ENCODE peak calls at places on chromosomes 12 and 14, in six cellular contexts. Z is A549, G is esophagus squamous epithelium, Q is HCT116, D is endothelial cell of umbilical vein, C is prostate gland. N is an unnamed sample.

GRCh38 chr14:74240794-74241610 is 1.8 kb downstream of the VSX2 start:
- DNase-seq in Z (no peak), G (no peak), Q (no peak), D (peak; percentile 14), C (peak; percentile 33), N (no peak)

GRCh38 chr14:55699131-55700057 is 119.4 kb downstream of the KTN1 start:
- DNase-seq in Z (peak; percentile 92), G (no peak), Q (no peak), D (peak; percentile 30), C (no peak), N (no peak)

GRCh38 chr14:34098045-34098984 is 147.4 kb upstream of the EGLN3 start:
- DNase-seq in Z (peak; percentile 49), G (no peak), Q (peak; percentile 46), D (peak; percentile 43), C (peak; percentile 54), N (peak; percentile 46)

GRCh38 chr12:115190191-115190590 is 506.2 kb upstream of the TBX3 start:
- DNase-seq in Z (no peak), G (no peak), Q (no peak), D (no peak), C (no peak), N (no peak)

GRCh38 chr14:69107407-69108003 is 45.4 kb downstream of the DCAF5 start:
- DNase-seq in Z (peak; percentile 71), G (no peak), Q (peak; percentile 60), D (peak; percentile 76), C (peak; percentile 54), N (peak; percentile 74)

GRCh38 chr12:5922500-5922899 is 22.6 kb downstream of the ANO2 start:
- DNase-seq in Z (no peak), G (no peak), Q (no peak), D (no peak), C (no peak), N (no peak)

GRCh38 chr14:23171251-23171975 is 12.0 kb downstream of the SLC7A8 start:
- DNase-seq in Z (no peak), G (no peak), Q (no peak), D (no peak), C (no peak), N (no peak)

GRCh38 chr14:61663312-61663974 is 31.9 kb upstream of the HIF1A start:
- DNase-seq in Z (no peak), G (no peak), Q (no peak), D (no peak), C (no peak), N (no peak)

GRCh38 chr14:72104011-72104613 is 171.9 kb downstream of the RGS6 start:
- DNase-seq in Z (peak; percentile 6), G (no peak), Q (peak; percentile 3), D (no peak), C (no peak), N (peak; percentile 54)

GRCh38 chr14:81766597-81766996 is 232.9 kb upstream of the SEL1L start:
- DNase-seq in Z (no peak), G (no peak), Q (no peak), D (no peak), C (no peak), N (no peak)

GRCh38 chr12:38124247-38125012 is 192.1 kb upstream of the ALG10B start:
- DNase-seq in Z (peak; percentile 88), G (no peak), Q (no peak), D (no peak), C (no peak), N (no peak)

GRCh38 chr12:50061946-50062725 is 4.7 kb downstream of the ASIC1 start:
- DNase-seq in Z (no peak), G (no peak), Q (no peak), D (no peak), C (no peak), N (no peak)

GRCh38 chr12:2198088-2198501 is 145.3 kb downstream of the CACNA1C start:
- DNase-seq in Z (no peak), G (no peak), Q (peak; percentile 42), D (no peak), C (peak; percentile 44), N (no peak)

GRCh38 chr14:104149617-104150141 is 11.3 kb downstream of the KIF26A start:
- DNase-seq in Z (peak; percentile 33), G (no peak), Q (no peak), D (peak; percentile 64), C (no peak), N (peak; percentile 56)

GRCh38 chr12:96195845-96196451 is 1.8 kb downstream of the ELK3 start:
- DNase-seq in Z (peak; percentile 35), G (no peak), Q (no peak), D (peak; percentile 76), C (no peak), N (peak; percentile 40)
- TF ChIP-seq POLR2A in Z (no peak), G (no peak), Q (no peak), D (peak; percentile 82), C (no peak), N (no peak)

GRCh38 chr12:53049582-53050318 is at the start of gene TNS2:
- DNase-seq in Z (peak; percentile 68), G (no peak), Q (no peak), D (peak; percentile 81), C (no peak), N (no peak)
- TF ChIP-seq POLR2A in Z (peak; percentile 24), G (peak; percentile 62), Q (no peak), D (peak; percentile 87), C (peak; percentile 57), N (no peak)

GRCh38 chr12:75955251-75955650 is 76.3 kb downstream of the PHLDA1 start:
- DNase-seq in Z (no peak), G (no peak), Q (no peak), D (no peak), C (no peak), N (no peak)

GRCh38 chr12:75954749-75955148 is 76.8 kb downstream of the PHLDA1 start:
- DNase-seq in Z (no peak), G (no peak), Q (no peak), D (no peak), C (no peak), N (peak; percentile 8)

GRCh38 chr12:75951399-75952228 is 80.0 kb downstream of the PHLDA1 start:
- DNase-seq in Z (peak; percentile 61), G (no peak), Q (no peak), D (peak; percentile 43), C (no peak), N (no peak)

GRCh38 chr12:75954076-75954475 is 77.5 kb downstream of the PHLDA1 start:
- DNase-seq in Z (peak; percentile 94), G (no peak), Q (peak; percentile 87), D (peak; percentile 58), C (no peak), N (peak; percentile 21)

DNA sequence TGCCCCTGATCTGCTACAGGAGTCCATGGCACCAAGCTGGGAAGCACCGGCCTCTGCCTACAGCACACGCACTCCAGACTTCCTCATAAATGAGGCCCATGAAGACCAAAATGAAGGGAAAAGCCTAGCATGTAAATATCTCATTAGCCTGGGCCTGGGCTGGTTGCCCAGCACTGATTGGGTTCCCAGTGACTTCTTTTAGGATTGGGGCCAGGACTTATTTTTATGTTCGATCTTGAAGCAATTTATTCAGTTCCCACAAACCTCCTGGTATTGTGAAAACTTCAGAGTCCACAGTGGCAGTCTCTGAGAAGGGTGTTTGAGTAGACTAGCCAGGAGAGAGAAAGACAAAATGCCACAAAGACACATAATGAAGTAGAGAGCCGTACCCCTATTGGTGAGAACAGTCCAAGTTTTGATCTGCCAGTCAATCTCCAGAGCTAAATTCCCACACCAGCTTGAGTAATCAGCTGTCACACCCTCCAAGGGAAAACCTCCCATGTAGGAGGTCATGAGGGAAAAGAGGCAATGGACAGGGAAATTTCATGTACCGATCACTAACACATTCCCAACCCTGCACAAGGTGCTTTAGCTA is 78.2 kb downstream of the PHLDA1 start:
- DNase-seq in Z (peak; percentile 88), G (no peak), Q (no peak), D (no peak), C (no peak), N (no peak)
- TF ChIP-seq POLR2A in Z (no peak), G (no peak), Q (no peak), D (no peak), C (no peak), N (no peak)

DNA sequence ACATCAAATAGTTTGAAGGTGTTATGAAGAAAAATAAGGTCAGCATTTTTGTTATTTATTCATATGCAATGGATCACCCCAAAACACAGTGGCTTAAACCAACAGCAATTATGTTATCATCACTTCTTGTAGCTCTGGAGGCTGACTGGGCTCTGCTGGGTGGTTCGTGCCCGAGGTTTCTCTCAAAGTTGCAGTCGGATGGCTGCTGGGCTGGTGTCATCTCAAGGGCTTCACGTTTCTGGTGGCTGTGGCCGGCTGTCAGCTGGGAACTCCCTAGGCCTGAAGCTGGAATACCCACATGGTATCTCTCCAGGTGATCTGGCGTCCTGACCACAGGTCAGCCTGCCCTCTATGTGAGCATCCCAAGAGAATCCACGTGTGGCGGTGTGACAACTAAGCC is 12.0 kb downstream of the DIO3 start:
- DNase-seq in Z (no peak), G (no peak), Q (no peak), D (no peak), C (no peak), N (no peak)
- TF ChIP-seq POLR2A in Z (no peak), G (no peak), Q (no peak), D (no peak), C (no peak), N (no peak)

GRCh38 chr12:111406474-111407370 is 999 bp downstream of the SH2B3 start:
- DNase-seq in Z (no peak), G (no peak), Q (no peak), D (no peak), C (no peak), N (peak; percentile 55)

GRCh38 chr12:111404362-111405148 is 1.2 kb upstream of the SH2B3 start:
- DNase-seq in Z (no peak), G (no peak), Q (no peak), D (peak; percentile 79), C (no peak), N (peak; percentile 80)

GRCh38 chr12:111405149-111405855 is 421 bp upstream of the SH2B3 start:
- DNase-seq in Z (peak; percentile 95), G (peak; percentile 67), Q (peak; percentile 87), D (peak; percentile 98), C (peak; percentile 83), N (peak; percentile 100)

GRCh38 chr12:111407371-111408115 is 1.8 kb downstream of the SH2B3 start:
- DNase-seq in Z (no peak), G (no peak), Q (no peak), D (no peak), C (no peak), N (no peak)

DNA sequence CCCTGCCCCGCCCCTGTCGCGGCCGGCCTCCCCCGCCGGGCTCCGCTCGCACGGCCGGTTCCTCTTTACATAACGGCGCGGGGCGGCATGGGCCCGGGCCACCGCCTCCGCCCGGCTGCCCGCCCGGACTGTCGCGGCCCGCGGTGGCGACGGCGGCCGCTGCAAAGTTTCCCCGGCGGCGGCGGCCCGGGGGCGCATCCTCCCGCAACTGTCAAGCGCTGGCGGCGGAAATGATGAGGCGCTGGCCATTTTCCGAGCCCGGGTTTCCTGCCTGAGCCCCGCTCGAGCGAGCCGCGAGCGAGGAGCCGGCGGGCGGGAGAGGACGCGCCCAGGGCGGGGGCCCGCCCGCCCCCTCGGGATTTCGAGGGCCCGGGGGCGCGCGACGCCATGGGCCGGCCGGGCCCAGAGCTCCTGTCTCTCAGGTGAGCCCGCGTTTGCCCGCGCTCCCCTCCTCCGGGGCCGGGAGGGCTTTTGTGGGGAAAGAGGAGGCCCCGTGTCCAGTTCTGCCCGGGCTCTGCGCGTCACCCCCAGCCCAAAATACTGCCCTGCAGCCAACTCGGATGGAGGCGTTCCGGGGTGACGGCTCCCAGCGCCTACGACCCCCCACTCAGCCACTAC is at the start of gene SH2B3:
- DNase-seq in Z (no peak), G (no peak), Q (no peak), D (no peak), C (no peak), N (no peak)
- TF ChIP-seq POLR2A in Z (no peak), G (peak; percentile 76), Q (no peak), D (peak; percentile 77), C (peak; percentile 24), N (peak; percentile 62)

GRCh38 chr12:57935839-57936512 is 5.4 kb upstream of the ATP23 start:
- DNase-seq in Z (peak; percentile 95), G (peak; percentile 63), Q (peak; percentile 88), D (peak; percentile 89), C (peak; percentile 87), N (peak; percentile 97)
- TF ChIP-seq POLR2A in Z (peak; percentile 81), G (no peak), Q (peak; percentile 70), D (peak; percentile 71), C (peak; percentile 31), N (peak; percentile 99)